ENCODE peak calls at places on chromosomes 7 and 10, in seven cellular contexts. J is NCI-H774, X is COR-L47, Y is uterus, G is GM23248, K is non-pigmented ciliary epithelial cell, F is H1. Z is an unnamed sample.

GRCh38 chr7:73353243-73353642 is 25.3 kb downstream of the FKBP6 start:
- DNase-seq in K (no peak), F (no peak), G (no peak), Y (no peak), X (no peak), J (no peak), Z (no peak)

GRCh38 chr10:4767033-4767814 is 58.8 kb upstream of the AKR1E2 start:
- DNase-seq in F (no peak), J (no peak), Y (no peak), G (peak), K (no peak), X (peak), Z (peak)

GRCh38 chr7:727104-727805 is at the start of gene PRKAR1B:
- DNase-seq in F (no peak), J (no peak), G (peak), X (peak), K (no peak), Y (no peak), Z (peak)

GRCh38 chr7:73971701-73972341 is 56.2 kb upstream of the ELN start:
- DNase-seq in Y (no peak), K (no peak), J (no peak), G (no peak), X (no peak), F (peak), Z (no peak)

GRCh38 chr10:126421745-126422144 is 33.5 kb upstream of the ADAM12 start:
- DNase-seq in J (no peak), K (peak), Y (no peak), G (peak), F (no peak), X (no peak), Z (peak)

GRCh38 chr10:111439034-111439842 is 362.4 kb downstream of the ADRA2A start:
- DNase-seq in X (no peak), Y (no peak), J (no peak), G (peak), F (no peak), K (no peak), Z (no peak)

GRCh38 chr10:133087679-133088523 is at the start of gene ADGRA1:
- DNase-seq in K (no peak), X (peak), F (no peak), J (no peak), G (peak), Y (no peak), Z (peak)

GRCh38 chr10:132507467-132507955 is 30.1 kb upstream of the INPP5A start:
- DNase-seq in Y (no peak), J (no peak), F (no peak), G (no peak), X (no peak), K (no peak), Z (no peak)

GRCh38 chr10:124636271-124636993 is 107.7 kb downstream of the FAM53B start:
- DNase-seq in J (no peak), G (no peak), Y (no peak), K (no peak), F (no peak), X (peak), Z (no peak)

GRCh38 chr7:111486472-111487142 is 75.7 kb downstream of the IMMP2L start:
- DNase-seq in X (peak), Y (no peak), G (peak), F (no peak), K (no peak), J (peak), Z (peak)

GRCh38 chr10:80452069-80452468 is 2.0 kb upstream of the TSPAN14 start:
- DNase-seq in G (no peak), Y (no peak), K (no peak), J (no peak), F (no peak), X (no peak), Z (no peak)

GRCh38 chr10:103745264-103746247 is 109.8 kb downstream of the SH3PXD2A start:
- DNase-seq in K (no peak), J (no peak), G (peak), F (no peak), X (no peak), Y (no peak), Z (no peak)

GRCh38 chr7:132861940-132862554 is 219.8 kb downstream of the CHCHD3 start:
- DNase-seq in G (no peak), X (no peak), Y (no peak), K (no peak), J (no peak), F (no peak), Z (no peak)

GRCh38 chr7:90213521-90213920 is 2.0 kb downstream of the STEAP2 start:
- DNase-seq in J (no peak), F (no peak), X (no peak), Y (no peak), K (no peak), G (no peak), Z (no peak)

GRCh38 chr7:140236626-140237025 is 59.8 kb upstream of the KDM7A start:
- DNase-seq in J (no peak), Y (no peak), K (no peak), X (no peak), F (no peak), G (no peak), Z (no peak)